ENCODE peak calls at places on chromosomes 7 and 10, in seven cellular contexts. E is NCI-H2107; G is RCC 7860; A is non-pigmented ciliary epithelial cell; J is NCI-H226; V is DMS 273 treated with DMSO at 0.1 percent for 48 hours; P is CD4-positive, alpha-beta memory T cell. B is an unnamed sample.

GRCh38 chr7:78007231-78007630 is 208.7 kb downstream of the PHTF2 start:
- DNase-seq in E (no peak), G (no peak), A (no peak), J (no peak), V (no peak), P (no peak), B (no peak)

GRCh38 chr10:8279598-8279997 is 225.1 kb downstream of the GATA3 start:
- DNase-seq in E (no peak), G (peak; percentile 72), A (peak; percentile 10), J (peak; percentile 60), V (no peak), P (no peak), B (no peak)

GRCh38 chr7:151146761-151147160 is 20.7 kb downstream of the GBX1 start:
- DNase-seq in E (no peak), G (no peak), A (no peak), J (no peak), V (no peak), P (no peak), B (no peak)

GRCh38 chr10:12489806-12490205 is 140.5 kb downstream of the CAMK1D start:
- DNase-seq in E (no peak), G (no peak), A (no peak), J (no peak), V (no peak), P (no peak), B (no peak)

GRCh38 chr7:42735081-42735480 is 176.8 kb downstream of the C7orf25 start:
- DNase-seq in E (no peak), G (no peak), A (no peak), J (peak; percentile 59), V (no peak), P (no peak), B (no peak)

GRCh38 chr10:28906011-28906411 is 228.7 kb downstream of the BAMBI start:
- DNase-seq in E (no peak), G (no peak), A (no peak), J (no peak), V (no peak), P (no peak), B (no peak)

GRCh38 chr7:67475293-67475692 is 478.7 kb downstream of the TYW1 start:
- DNase-seq in E (no peak), G (no peak), A (no peak), J (no peak), V (no peak), P (no peak), B (no peak)

GRCh38 chr10:114684822-114685209 is 26.7 kb upstream of the ABLIM1 start:
- DNase-seq in E (no peak), G (peak; percentile 81), A (peak; percentile 67), J (peak; percentile 67), V (no peak), P (no peak), B (no peak)

GRCh38 chr7:4774804-4775280 is 581 bp upstream of the AP5Z1 start:
- DNase-seq in E (no peak), G (peak; percentile 42), A (no peak), J (peak; percentile 78), V (peak; percentile 40), P (no peak), B (no peak)

GRCh38 chr10:78015546-78015945 is 13.8 kb downstream of the POLR3A start:
- DNase-seq in E (no peak), G (no peak), A (no peak), J (no peak), V (no peak), P (no peak), B (no peak)

GRCh38 chr10:6558759-6559429 is 21.2 kb downstream of the PRKCQ start:
- DNase-seq in E (no peak), G (no peak), A (no peak), J (no peak), V (no peak), P (no peak), B (no peak)

GRCh38 chr10:97022616-97023015 is 163.1 kb downstream of the SLIT1 start:
- DNase-seq in E (no peak), G (no peak), A (no peak), J (no peak), V (no peak), P (no peak), B (no peak)

B was measured in NCI-H1436 treated with DMSO at 0.1 percent for 48 hours.